ENCODE peak calls at places on chromosome 15, in six cellular contexts. U is left ventricle myocardium inferior, S is breast epithelium, J is left lung, Y is transverse colon, A is kidney. M is an unnamed sample.

GRCh38 chr15:25774871-25775270 is 88.3 kb downstream of the ATP10A start:
- DNase-seq in U (no peak), S (no peak), J (no peak), Y (no peak), A (no peak), M (no peak)

GRCh38 chr15:62782100-62782791 is 260.3 kb upstream of the TPM1 start:
- DNase-seq in U (peak; percentile 72), S (peak; percentile 93), J (peak; percentile 47), Y (peak; percentile 54), A (peak; percentile 87), M (no peak)

GRCh38 chr15:100229181-100230163 is 112.3 kb downstream of the ADAMTS17 start:
- DNase-seq in U (no peak), S (no peak), J (no peak), Y (no peak), A (no peak), M (no peak)

GRCh38 chr15:69141833-69142232 is 18.6 kb upstream of the GLCE start:
- DNase-seq in U (no peak), S (no peak), J (no peak), Y (no peak), A (no peak), M (no peak)

GRCh38 chr15:63973212-63974009 is 72.9 kb downstream of the DAPK2 start:
- DNase-seq in U (no peak), S (peak; percentile 63), J (no peak), Y (no peak), A (no peak), M (no peak)

GRCh38 chr15:73323956-73324355 is 44.8 kb downstream of the HCN4 start:
- DNase-seq in U (no peak), S (no peak), J (no peak), Y (no peak), A (no peak), M (no peak)

GRCh38 chr15:62857411-62857853 is 185.1 kb upstream of the TPM1 start:
- DNase-seq in U (no peak), S (peak; percentile 82), J (peak; percentile 49), Y (no peak), A (no peak), M (no peak)

GRCh38 chr15:54719325-54719724 is 477.4 kb downstream of the RSL24D1 start:
- DNase-seq in U (no peak), S (no peak), J (no peak), Y (no peak), A (no peak), M (no peak)

GRCh38 chr15:64894395-64895056 is 17.2 kb upstream of the ANKDD1A start:
- DNase-seq in U (no peak), S (no peak), J (peak; percentile 65), Y (peak; percentile 84), A (peak; percentile 90), M (peak; percentile 83)

GRCh38 chr15:76310470-76311070 is 699 bp downstream of the ETFA start:
- DNase-seq in U (no peak), S (no peak), J (no peak), Y (no peak), A (no peak), M (no peak)

GRCh38 chr15:76313731-76314130 is 2.5 kb upstream of the ETFA start:
- DNase-seq in U (no peak), S (no peak), J (no peak), Y (no peak), A (no peak), M (no peak)

GRCh38 chr15:76309561-76310330 is 1.5 kb downstream of the ETFA start:
- DNase-seq in U (no peak), S (no peak), J (no peak), Y (no peak), A (no peak), M (no peak)

GRCh38 chr15:76312540-76313174 is 1.4 kb upstream of the ETFA start:
- DNase-seq in U (no peak), S (no peak), J (no peak), Y (no peak), A (no peak), M (no peak)

DNA sequence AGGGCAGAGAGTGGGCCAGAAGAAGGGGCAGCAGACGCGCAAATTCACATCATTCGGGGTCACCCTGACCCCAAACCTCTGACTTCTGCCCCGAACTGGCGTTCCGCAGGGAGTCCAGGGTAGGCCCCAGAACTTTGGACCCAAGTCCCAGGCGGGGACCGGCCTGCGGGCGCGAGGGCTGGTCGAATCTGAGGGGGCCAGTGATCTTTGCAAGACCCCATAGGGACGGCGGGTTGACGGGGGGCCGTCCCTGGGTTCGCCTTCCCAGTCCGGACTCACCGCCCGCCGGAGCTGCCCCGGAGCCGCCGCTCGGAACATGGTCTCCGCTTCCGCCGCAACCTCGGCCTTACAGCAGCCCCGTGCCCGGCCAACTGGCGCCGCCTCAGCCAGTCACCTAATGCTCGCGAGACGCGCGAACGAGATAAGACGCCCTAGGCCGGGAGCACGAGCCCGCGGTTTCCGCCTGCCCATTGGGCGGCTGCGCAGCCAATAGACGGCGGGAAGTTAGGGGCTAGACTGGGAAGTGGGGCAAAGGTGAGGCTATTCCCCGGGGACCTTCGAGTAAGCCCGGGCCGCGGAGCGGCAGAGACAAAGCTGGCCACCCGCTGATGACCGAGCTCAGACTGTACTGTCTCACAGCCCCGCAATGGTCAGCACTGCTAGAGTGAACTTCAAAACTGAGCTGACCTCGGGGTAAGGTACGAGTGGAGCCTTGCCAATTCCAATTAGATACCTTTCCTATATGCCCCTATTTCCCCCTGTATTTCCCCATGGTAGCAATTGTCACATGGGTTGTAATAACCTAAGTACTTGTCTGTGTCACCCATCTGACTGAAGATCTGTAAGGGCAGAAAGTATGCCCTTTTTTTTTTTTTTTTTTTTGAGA is at the start of gene ETFA:
- DNase-seq in U (peak; percentile 98), S (peak; percentile 91), J (peak; percentile 97), Y (peak; percentile 98), A (peak; percentile 99), M (peak; percentile 83)
- TF ChIP-seq CTCF in U (no peak), S (no peak), J (no peak), Y (no peak), A (no peak), M (no peak)

GRCh38 chr15:96165775-96166174 is 164.7 kb upstream of the NR2F2 start:
- DNase-seq in U (no peak), S (no peak), J (no peak), Y (no peak), A (no peak), M (no peak)
- H3K27ac ChIP-seq in U (peak overlapping the region; percentile 16), S (no peak overlapping the region), J (no peak overlapping the region), Y (no peak overlapping the region), A (no peak overlapping the region), M (no peak overlapping the region)

GRCh38 chr15:93019091-93019490 is 69.9 kb downstream of the RGMA start:
- DNase-seq in U (no peak), S (no peak), J (no peak), Y (no peak), A (no peak), M (no peak)

GRCh38 chr15:93020976-93021772 is 67.8 kb downstream of the RGMA start:
- DNase-seq in U (no peak), S (no peak), J (no peak), Y (no peak), A (peak; percentile 18), M (no peak)

GRCh38 chr15:93017521-93017920 is 71.5 kb downstream of the RGMA start:
- DNase-seq in U (no peak), S (no peak), J (no peak), Y (no peak), A (no peak), M (no peak)

GRCh38 chr15:93019971-93020370 is 69.0 kb downstream of the RGMA start:
- DNase-seq in U (no peak), S (no peak), J (no peak), Y (no peak), A (peak; percentile 37), M (no peak)

DNA sequence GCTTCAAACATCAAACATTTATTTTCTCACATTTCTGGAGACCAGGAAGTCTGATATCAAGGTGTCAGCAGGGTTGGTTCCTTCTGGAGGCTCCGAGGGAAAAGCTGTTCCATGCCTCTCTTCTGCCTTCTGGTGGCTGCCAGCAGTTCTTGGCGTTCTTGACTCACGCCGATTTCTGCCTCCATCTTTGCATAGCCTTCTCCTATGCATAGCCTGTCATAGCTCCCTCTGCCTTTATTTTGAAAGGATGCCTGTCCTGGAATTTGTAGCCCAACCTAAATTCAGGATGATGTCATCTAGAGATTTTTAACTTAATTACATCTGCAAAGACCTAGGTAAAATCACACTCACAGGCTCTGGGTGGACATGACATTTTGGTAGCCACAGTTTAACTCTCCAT is 70.4 kb downstream of the RGMA start:
- DNase-seq in U (no peak), S (no peak), J (no peak), Y (no peak), A (peak; percentile 30), M (no peak)
- TF ChIP-seq CTCF in U (peak; percentile 24), S (no peak), J (no peak), Y (no peak), A (no peak), M (no peak)

GRCh38 chr15:41269887-41270286 is 38.8 kb downstream of the CHP1 start:
- DNase-seq in U (no peak), S (no peak), J (no peak), Y (no peak), A (no peak), M (no peak)

GRCh38 chr15:41262571-41262970 is 31.5 kb downstream of the CHP1 start:
- DNase-seq in U (no peak), S (no peak), J (no peak), Y (no peak), A (no peak), M (no peak)

GRCh38 chr15:41258706-41259471 is 27.8 kb downstream of the CHP1 start:
- DNase-seq in U (no peak), S (no peak), J (no peak), Y (peak; percentile 43), A (no peak), M (no peak)

GRCh38 chr15:41259546-41260189 is 28.6 kb downstream of the CHP1 start:
- DNase-seq in U (no peak), S (no peak), J (no peak), Y (peak; percentile 68), A (no peak), M (no peak)

GRCh38 chr15:41263891-41264351 is 32.9 kb downstream of the CHP1 start:
- DNase-seq in U (no peak), S (no peak), J (no peak), Y (no peak), A (no peak), M (no peak)
- H3K27ac ChIP-seq in U (peak overlapping the region; percentile 75), S (no peak overlapping the region), J (peak overlapping the region; percentile 14), Y (no peak overlapping the region), A (no peak overlapping the region), M (no peak overlapping the region)

GRCh38 chr15:67422296-67422695 is 98.6 kb upstream of the C15orf61 start:
- DNase-seq in U (no peak), S (no peak), J (no peak), Y (no peak), A (no peak), M (no peak)
- TF ChIP-seq CTCF in U (no peak), S (no peak), J (no peak), Y (no peak), A (no peak), M (no peak)

DNA sequence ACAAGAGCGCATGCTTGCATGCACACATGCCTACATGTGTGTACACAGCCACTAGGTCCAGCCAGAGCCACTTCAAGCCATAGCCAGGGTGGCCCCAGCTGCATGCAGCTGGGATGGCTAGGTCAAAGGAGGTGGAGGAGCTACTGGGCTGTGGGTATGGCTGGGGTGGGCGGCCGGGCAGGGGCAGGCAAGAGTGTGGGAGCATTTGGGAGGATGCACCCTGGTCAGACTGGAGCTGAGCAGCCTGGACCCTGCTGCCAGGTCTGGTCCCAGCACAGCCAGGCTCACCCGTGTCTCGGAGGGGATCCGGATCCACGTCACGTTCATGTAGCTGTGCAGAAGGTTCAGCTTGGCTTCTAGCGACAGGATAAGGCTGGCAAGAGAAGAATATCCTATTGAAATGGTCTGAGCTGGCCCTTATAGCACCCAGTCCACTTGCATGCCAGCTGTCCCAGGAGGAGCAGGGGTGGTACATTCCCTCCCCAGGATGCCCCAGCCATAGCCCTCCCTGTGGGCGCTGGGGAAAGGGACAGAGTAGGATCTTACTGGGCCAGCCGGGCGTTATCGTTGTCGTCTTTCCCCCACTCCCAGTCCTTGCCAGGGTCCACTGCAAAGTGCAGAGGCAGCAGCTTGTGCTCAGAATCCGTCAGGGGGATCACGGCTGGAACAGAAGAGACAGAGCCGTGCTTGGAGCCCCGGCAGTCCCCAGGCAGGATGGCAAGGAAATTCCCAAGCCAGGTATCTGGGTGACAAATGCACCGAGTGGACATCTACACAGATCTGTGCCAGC is 160.5 kb downstream of the KLF13 start:
- DNase-seq in U (no peak), S (no peak), J (no peak), Y (no peak), A (peak; percentile 74), M (no peak)
- H3K27ac ChIP-seq in U (no peak overlapping the region), S (no peak overlapping the region), J (no peak overlapping the region), Y (no peak overlapping the region), A (no peak overlapping the region), M (no peak overlapping the region)